ENCODE peak calls at places on chromosomes 2 and 18, in six cellular contexts. One of them, this sample, is unnamed. For H3K4me1, the result is how much of the 10 kb centered on the place peaks cover.

GRCh38 chr2:192203876-192204275 is 9.1 kb upstream of the TMEFF2 start:
- DNase-seq in gastrocnemius medialis: no peak
- DNase-seq in right cardiac atrium: no peak
- DNase-seq in colonic mucosa: no peak
- DNase-seq in A549: no peak
- DNase-seq in heart right ventricle: no peak
- DNase-seq in this sample: no peak

GRCh38 chr18:59143441-59143840 is 3.8 kb downstream of the SEC11C start:
- DNase-seq in colonic mucosa: no peak
- DNase-seq in A549: no peak
- DNase-seq in gastrocnemius medialis: no peak
- DNase-seq in right cardiac atrium: no peak
- DNase-seq in heart right ventricle: no peak
- DNase-seq in this sample: no peak

GRCh38 chr2:15971351-15971750 is 31.0 kb downstream of the MYCN start:
- DNase-seq in right cardiac atrium: no peak
- DNase-seq in A549: no peak
- DNase-seq in gastrocnemius medialis: no peak
- DNase-seq in colonic mucosa: no peak
- DNase-seq in heart right ventricle: no peak
- DNase-seq in this sample: no peak

GRCh38 chr2:71538656-71539265 is 85.4 kb downstream of the DYSF start:
- DNase-seq in colonic mucosa: no peak
- DNase-seq in right cardiac atrium: no peak
- DNase-seq in gastrocnemius medialis: peak
- DNase-seq in heart right ventricle: no peak
- DNase-seq in A549: no peak
- DNase-seq in this sample: no peak

GRCh38 chr18:44826418-44827259 is 146.0 kb downstream of the SETBP1 start:
- DNase-seq in A549: no peak
- DNase-seq in heart right ventricle: peak
- DNase-seq in right cardiac atrium: peak
- DNase-seq in colonic mucosa: peak
- DNase-seq in gastrocnemius medialis: peak
- DNase-seq in this sample: peak

GRCh38 chr18:31998880-31999279 is 19.7 kb upstream of the RNF125 start:
- DNase-seq in gastrocnemius medialis: no peak
- DNase-seq in right cardiac atrium: no peak
- DNase-seq in heart right ventricle: no peak
- DNase-seq in A549: no peak
- DNase-seq in colonic mucosa: no peak
- DNase-seq in this sample: no peak

GRCh38 chr2:182068811-182069210 is 83.2 kb downstream of the PPP1R1C start:
- DNase-seq in heart right ventricle: no peak
- DNase-seq in colonic mucosa: no peak
- DNase-seq in A549: no peak
- DNase-seq in right cardiac atrium: no peak
- DNase-seq in gastrocnemius medialis: no peak
- DNase-seq in this sample: no peak

GRCh38 chr18:44823782-44824181 is 143.1 kb downstream of the SETBP1 start:
- DNase-seq in A549: no peak
- DNase-seq in gastrocnemius medialis: peak
- DNase-seq in heart right ventricle: no peak
- DNase-seq in colonic mucosa: no peak
- DNase-seq in right cardiac atrium: no peak
- DNase-seq in this sample: no peak

GRCh38 chr2:61117534-61117933 is 44.5 kb upstream of the C2orf74 start:
- DNase-seq in heart right ventricle: no peak
- DNase-seq in gastrocnemius medialis: no peak
- DNase-seq in A549: no peak
- DNase-seq in colonic mucosa: no peak
- DNase-seq in right cardiac atrium: no peak
- DNase-seq in this sample: no peak

GRCh38 chr2:239036819-239037558 is 189.1 kb downstream of the TWIST2 start:
- DNase-seq in right cardiac atrium: no peak
- DNase-seq in gastrocnemius medialis: no peak
- DNase-seq in heart right ventricle: no peak
- DNase-seq in colonic mucosa: no peak
- DNase-seq in A549: no peak
- DNase-seq in this sample: no peak

GRCh38 chr2:48124592-48124991 is 218.3 kb upstream of the FBXO11 start:
- DNase-seq in gastrocnemius medialis: no peak
- DNase-seq in colonic mucosa: no peak
- DNase-seq in right cardiac atrium: no peak
- DNase-seq in A549: no peak
- DNase-seq in heart right ventricle: no peak
- DNase-seq in this sample: no peak

GRCh38 chr2:102337012-102337411 is 18.6 kb upstream of the IL18R1 start:
- DNase-seq in colonic mucosa: no peak
- DNase-seq in heart right ventricle: no peak
- DNase-seq in right cardiac atrium: no peak
- DNase-seq in A549: no peak
- DNase-seq in gastrocnemius medialis: no peak
- DNase-seq in this sample: no peak

GRCh38 chr2:197279997-197280756 is 30.4 kb downstream of the ANKRD44 start:
- DNase-seq in right cardiac atrium: no peak
- DNase-seq in heart right ventricle: no peak
- DNase-seq in A549: no peak
- DNase-seq in gastrocnemius medialis: no peak
- DNase-seq in colonic mucosa: no peak
- DNase-seq in this sample: no peak

GRCh38 chr18:57301573-57302230 is 50.7 kb upstream of the ST8SIA3 start:
- DNase-seq in heart right ventricle: no peak
- DNase-seq in right cardiac atrium: no peak
- DNase-seq in colonic mucosa: no peak
- DNase-seq in A549: no peak
- DNase-seq in gastrocnemius medialis: no peak
- DNase-seq in this sample: no peak

DNA sequence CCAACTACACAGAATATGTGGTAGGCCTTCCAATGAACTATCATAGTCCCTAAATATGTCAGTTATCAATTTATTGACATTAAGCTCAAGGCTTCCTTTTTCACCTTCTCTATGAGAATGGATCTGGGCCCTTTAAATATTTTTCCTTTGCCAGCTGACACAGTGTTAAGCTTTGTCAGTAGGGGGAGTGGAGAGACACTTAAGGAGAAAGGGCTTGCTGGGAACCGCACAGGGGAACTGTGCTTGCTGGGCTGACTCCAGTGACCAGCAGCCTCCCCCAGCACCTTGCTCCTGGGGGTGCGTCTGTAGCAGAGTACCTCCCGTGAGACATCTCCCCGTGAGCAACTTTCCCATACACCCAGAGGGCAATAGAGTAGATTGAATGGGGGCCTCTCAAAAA is 6.5 kb upstream of the PTPN2 start:
- DNase-seq in A549: no peak
- DNase-seq in heart right ventricle: no peak
- DNase-seq in colonic mucosa: no peak
- DNase-seq in gastrocnemius medialis: no peak
- DNase-seq in right cardiac atrium: no peak
- DNase-seq in this sample: no peak
- H3K27ac ChIP-seq in A549: no peak
- H3K27ac ChIP-seq in heart right ventricle: no peak
- H3K27ac ChIP-seq in colonic mucosa: no peak
- H3K27ac ChIP-seq in gastrocnemius medialis: no peak
- H3K27ac ChIP-seq in right cardiac atrium: no peak
- H3K27ac ChIP-seq in this sample: no peak

GRCh38 chr2:14831458-14831857 is 198.9 kb downstream of the LRATD1 start:
- DNase-seq in colonic mucosa: no peak
- DNase-seq in right cardiac atrium: no peak
- DNase-seq in gastrocnemius medialis: no peak
- DNase-seq in heart right ventricle: no peak
- DNase-seq in A549: no peak
- DNase-seq in this sample: no peak
- H3K4me3 ChIP-seq in colonic mucosa: no peak
- H3K4me3 ChIP-seq in right cardiac atrium: no peak
- H3K4me3 ChIP-seq in gastrocnemius medialis: no peak
- H3K4me3 ChIP-seq in heart right ventricle: no peak
- H3K4me3 ChIP-seq in A549: no peak
- H3K4me3 ChIP-seq in this sample: no peak

GRCh38 chr18:24010673-24011072 is 3.9 kb upstream of the TTC39C start:
- DNase-seq in right cardiac atrium: no peak
- DNase-seq in colonic mucosa: no peak
- DNase-seq in A549: no peak
- DNase-seq in heart right ventricle: no peak
- DNase-seq in gastrocnemius medialis: no peak
- DNase-seq in this sample: no peak
- H3K4me1 ChIP-seq in right cardiac atrium: under half
- H3K4me1 ChIP-seq in colonic mucosa: under half
- H3K4me1 ChIP-seq in A549: under half
- H3K4me1 ChIP-seq in heart right ventricle: under half
- H3K4me1 ChIP-seq in gastrocnemius medialis: under half
- H3K4me1 ChIP-seq in this sample: under half

GRCh38 chr2:224958873-224959272 is 83.4 kb downstream of the DOCK10 start:
- DNase-seq in colonic mucosa: no peak
- DNase-seq in A549: no peak
- DNase-seq in right cardiac atrium: no peak
- DNase-seq in gastrocnemius medialis: no peak
- DNase-seq in heart right ventricle: no peak
- DNase-seq in this sample: no peak
- H3K27ac ChIP-seq in colonic mucosa: no peak
- H3K27ac ChIP-seq in A549: no peak
- H3K27ac ChIP-seq in right cardiac atrium: no peak
- H3K27ac ChIP-seq in gastrocnemius medialis: no peak
- H3K27ac ChIP-seq in heart right ventricle: no peak
- H3K27ac ChIP-seq in this sample: peak

DNA sequence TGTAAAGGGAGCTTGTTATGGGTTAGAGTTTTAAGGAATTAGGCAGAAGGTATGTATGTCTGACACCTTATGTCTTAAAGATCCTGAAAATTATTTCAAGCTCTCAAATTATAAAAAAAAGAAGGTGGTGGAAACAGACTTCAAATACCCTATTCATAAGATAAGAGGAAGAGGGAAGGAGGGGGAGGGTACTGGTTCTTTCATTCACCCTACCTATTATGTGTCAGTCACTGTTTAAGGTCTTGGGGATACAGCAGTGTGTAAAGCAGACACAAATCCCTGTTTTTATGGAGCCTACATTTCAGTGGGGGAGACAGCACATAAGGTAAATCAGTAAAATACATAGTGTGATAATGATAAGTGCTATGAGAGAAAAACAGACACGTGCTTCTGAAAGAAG is 184.4 kb downstream of the FHOD3 start:
- DNase-seq in right cardiac atrium: no peak
- DNase-seq in heart right ventricle: no peak
- DNase-seq in colonic mucosa: no peak
- DNase-seq in gastrocnemius medialis: no peak
- DNase-seq in A549: no peak
- DNase-seq in this sample: no peak
- H3K4me3 ChIP-seq in right cardiac atrium: no peak
- H3K4me3 ChIP-seq in heart right ventricle: no peak
- H3K4me3 ChIP-seq in colonic mucosa: no peak
- H3K4me3 ChIP-seq in gastrocnemius medialis: no peak
- H3K4me3 ChIP-seq in A549: no peak
- H3K4me3 ChIP-seq in this sample: no peak

This sample was measured in ascending aorta.